ENCODE peak calls at places on chromosomes 13 and 19, in seven cellular contexts. One of them, this sample, is unnamed.

GRCh38 chr13:68009546-68009945 is 779.4 kb upstream of the PCDH9 start:
- DNase-seq in cardiac muscle cell: no peak
- DNase-seq in astrocyte: no peak
- DNase-seq in ascending aorta: no peak
- DNase-seq in transverse colon: no peak
- DNase-seq in psoas muscle: no peak
- DNase-seq in fibroblast of lung: no peak
- DNase-seq in this sample: no peak

GRCh38 chr19:54481326-54481930 is 8.3 kb upstream of the CDC42EP5 start:
- DNase-seq in ascending aorta: no peak
- DNase-seq in fibroblast of lung: peak
- DNase-seq in cardiac muscle cell: peak
- DNase-seq in transverse colon: no peak
- DNase-seq in psoas muscle: no peak
- DNase-seq in astrocyte: no peak
- DNase-seq in this sample: no peak

GRCh38 chr13:27622102-27622820 is 569 bp downstream of the POLR1D start:
- DNase-seq in fibroblast of lung: peak
- DNase-seq in astrocyte: peak
- DNase-seq in transverse colon: peak
- DNase-seq in cardiac muscle cell: no peak
- DNase-seq in psoas muscle: no peak
- DNase-seq in ascending aorta: no peak
- DNase-seq in this sample: no peak

GRCh38 chr19:50449236-50449899 is 16.7 kb downstream of the MYBPC2 start:
- DNase-seq in cardiac muscle cell: no peak
- DNase-seq in psoas muscle: peak
- DNase-seq in transverse colon: no peak
- DNase-seq in ascending aorta: no peak
- DNase-seq in fibroblast of lung: no peak
- DNase-seq in astrocyte: no peak
- DNase-seq in this sample: no peak

GRCh38 chr19:6530385-6531162 is at the start of gene TNFSF9:
- DNase-seq in astrocyte: peak
- DNase-seq in ascending aorta: peak
- DNase-seq in fibroblast of lung: peak
- DNase-seq in cardiac muscle cell: peak
- DNase-seq in psoas muscle: peak
- DNase-seq in transverse colon: peak
- DNase-seq in this sample: peak

GRCh38 chr19:50460161-50460765 is 16.0 kb upstream of the EMC10 start:
- DNase-seq in ascending aorta: no peak
- DNase-seq in cardiac muscle cell: peak
- DNase-seq in transverse colon: no peak
- DNase-seq in astrocyte: peak
- DNase-seq in fibroblast of lung: peak
- DNase-seq in psoas muscle: no peak
- DNase-seq in this sample: peak

GRCh38 chr19:49818691-49819331 is 722 bp downstream of the MED25 start:
- DNase-seq in ascending aorta: no peak
- DNase-seq in fibroblast of lung: no peak
- DNase-seq in transverse colon: no peak
- DNase-seq in cardiac muscle cell: no peak
- DNase-seq in astrocyte: no peak
- DNase-seq in psoas muscle: no peak
- DNase-seq in this sample: no peak

GRCh38 chr19:42273407-42274064 is 4.5 kb downstream of the CIC start:
- DNase-seq in psoas muscle: no peak
- DNase-seq in astrocyte: no peak
- DNase-seq in transverse colon: no peak
- DNase-seq in cardiac muscle cell: no peak
- DNase-seq in fibroblast of lung: no peak
- DNase-seq in ascending aorta: peak
- DNase-seq in this sample: no peak

GRCh38 chr19:10800488-10800887 is 35.5 kb downstream of the TMED1 start:
- DNase-seq in psoas muscle: no peak
- DNase-seq in ascending aorta: no peak
- DNase-seq in transverse colon: no peak
- DNase-seq in fibroblast of lung: no peak
- DNase-seq in cardiac muscle cell: peak
- DNase-seq in astrocyte: no peak
- DNase-seq in this sample: no peak

GRCh38 chr19:13100031-13100588 is 2.5 kb downstream of the LYL1 start:
- DNase-seq in fibroblast of lung: no peak
- DNase-seq in astrocyte: no peak
- DNase-seq in cardiac muscle cell: no peak
- DNase-seq in psoas muscle: no peak
- DNase-seq in ascending aorta: peak
- DNase-seq in transverse colon: no peak
- DNase-seq in this sample: no peak

GRCh38 chr19:43308244-43308815 is 39.0 kb upstream of the PSG9 start:
- DNase-seq in ascending aorta: no peak
- DNase-seq in fibroblast of lung: no peak
- DNase-seq in transverse colon: no peak
- DNase-seq in psoas muscle: no peak
- DNase-seq in astrocyte: no peak
- DNase-seq in cardiac muscle cell: no peak
- DNase-seq in this sample: no peak

GRCh38 chr13:52414963-52415362 is 9.0 kb upstream of the THSD1 start:
- DNase-seq in ascending aorta: no peak
- DNase-seq in astrocyte: peak
- DNase-seq in fibroblast of lung: peak
- DNase-seq in transverse colon: no peak
- DNase-seq in psoas muscle: no peak
- DNase-seq in cardiac muscle cell: peak
- DNase-seq in this sample: peak

GRCh38 chr19:35264281-35265125 is 4.3 kb upstream of the USF2 start:
- DNase-seq in transverse colon: peak
- DNase-seq in psoas muscle: peak
- DNase-seq in fibroblast of lung: no peak
- DNase-seq in ascending aorta: peak
- DNase-seq in astrocyte: no peak
- DNase-seq in cardiac muscle cell: no peak
- DNase-seq in this sample: no peak

GRCh38 chr13:63855457-63856118 is 2439.9 kb upstream of the PCDH20 start:
- DNase-seq in fibroblast of lung: no peak
- DNase-seq in psoas muscle: no peak
- DNase-seq in cardiac muscle cell: no peak
- DNase-seq in ascending aorta: no peak
- DNase-seq in transverse colon: no peak
- DNase-seq in astrocyte: no peak
- DNase-seq in this sample: no peak

GRCh38 chr19:43467730-43468129 is 2.3 kb upstream of the LYPD3 start:
- DNase-seq in psoas muscle: no peak
- DNase-seq in transverse colon: no peak
- DNase-seq in cardiac muscle cell: peak
- DNase-seq in astrocyte: peak
- DNase-seq in fibroblast of lung: peak
- DNase-seq in ascending aorta: no peak
- DNase-seq in this sample: peak

GRCh38 chr19:40266111-40266510 is 19.0 kb downstream of the AKT2 start:
- DNase-seq in cardiac muscle cell: no peak
- DNase-seq in psoas muscle: peak
- DNase-seq in astrocyte: no peak
- DNase-seq in ascending aorta: no peak
- DNase-seq in fibroblast of lung: no peak
- DNase-seq in transverse colon: no peak
- DNase-seq in this sample: no peak

GRCh38 chr13:26502826-26503225 is 54.7 kb upstream of the WASF3 start:
- DNase-seq in psoas muscle: peak
- DNase-seq in cardiac muscle cell: peak
- DNase-seq in ascending aorta: no peak
- DNase-seq in astrocyte: peak
- DNase-seq in fibroblast of lung: peak
- DNase-seq in transverse colon: no peak
- DNase-seq in this sample: peak

GRCh38 chr13:95509521-95510315 is 42.8 kb upstream of the CLDN10 start:
- DNase-seq in ascending aorta: no peak
- DNase-seq in transverse colon: no peak
- DNase-seq in astrocyte: peak
- DNase-seq in cardiac muscle cell: peak
- DNase-seq in psoas muscle: no peak
- DNase-seq in fibroblast of lung: no peak
- DNase-seq in this sample: peak

GRCh38 chr13:43908156-43909126 is 28.7 kb downstream of the LACC1 start:
- DNase-seq in psoas muscle: no peak
- DNase-seq in astrocyte: peak
- DNase-seq in cardiac muscle cell: peak
- DNase-seq in fibroblast of lung: peak
- DNase-seq in transverse colon: no peak
- DNase-seq in ascending aorta: no peak
- DNase-seq in this sample: peak

GRCh38 chr13:20360041-20360491 is 127.9 kb upstream of the GJB6 start:
- DNase-seq in psoas muscle: no peak
- DNase-seq in astrocyte: peak
- DNase-seq in fibroblast of lung: peak
- DNase-seq in cardiac muscle cell: peak
- DNase-seq in transverse colon: no peak
- DNase-seq in ascending aorta: no peak
- DNase-seq in this sample: peak

GRCh38 chr13:69585656-69586055 is 522.0 kb upstream of the ATXN8OS start:
- DNase-seq in astrocyte: no peak
- DNase-seq in ascending aorta: no peak
- DNase-seq in transverse colon: no peak
- DNase-seq in cardiac muscle cell: no peak
- DNase-seq in fibroblast of lung: no peak
- DNase-seq in psoas muscle: no peak
- DNase-seq in this sample: no peak
- TF ChIP-seq CTCF in astrocyte: no peak
- TF ChIP-seq CTCF in ascending aorta: no peak
- TF ChIP-seq CTCF in transverse colon: no peak
- TF ChIP-seq CTCF in cardiac muscle cell: no peak
- TF ChIP-seq CTCF in fibroblast of lung: no peak
- TF ChIP-seq CTCF in psoas muscle: no peak
- TF ChIP-seq CTCF in this sample: no peak

GRCh38 chr19:18160792-18161690 is 8.1 kb downstream of the PIK3R2 start:
- DNase-seq in ascending aorta: peak
- DNase-seq in psoas muscle: peak
- DNase-seq in cardiac muscle cell: peak
- DNase-seq in fibroblast of lung: peak
- DNase-seq in astrocyte: no peak
- DNase-seq in transverse colon: peak
- DNase-seq in this sample: no peak

GRCh38 chr19:18159810-18160209 is 6.8 kb downstream of the PIK3R2 start:
- DNase-seq in transverse colon: no peak
- DNase-seq in fibroblast of lung: no peak
- DNase-seq in psoas muscle: no peak
- DNase-seq in astrocyte: no peak
- DNase-seq in cardiac muscle cell: no peak
- DNase-seq in ascending aorta: no peak
- DNase-seq in this sample: no peak

GRCh38 chr19:18158471-18158870 is 5.5 kb downstream of the PIK3R2 start:
- DNase-seq in ascending aorta: no peak
- DNase-seq in astrocyte: no peak
- DNase-seq in cardiac muscle cell: no peak
- DNase-seq in fibroblast of lung: no peak
- DNase-seq in transverse colon: no peak
- DNase-seq in psoas muscle: no peak
- DNase-seq in this sample: no peak

GRCh38 chr19:18161691-18162039 is 8.7 kb downstream of the PIK3R2 start:
- DNase-seq in cardiac muscle cell: no peak
- DNase-seq in astrocyte: no peak
- DNase-seq in fibroblast of lung: no peak
- DNase-seq in transverse colon: no peak
- DNase-seq in ascending aorta: no peak
- DNase-seq in psoas muscle: no peak
- DNase-seq in this sample: no peak

DNA sequence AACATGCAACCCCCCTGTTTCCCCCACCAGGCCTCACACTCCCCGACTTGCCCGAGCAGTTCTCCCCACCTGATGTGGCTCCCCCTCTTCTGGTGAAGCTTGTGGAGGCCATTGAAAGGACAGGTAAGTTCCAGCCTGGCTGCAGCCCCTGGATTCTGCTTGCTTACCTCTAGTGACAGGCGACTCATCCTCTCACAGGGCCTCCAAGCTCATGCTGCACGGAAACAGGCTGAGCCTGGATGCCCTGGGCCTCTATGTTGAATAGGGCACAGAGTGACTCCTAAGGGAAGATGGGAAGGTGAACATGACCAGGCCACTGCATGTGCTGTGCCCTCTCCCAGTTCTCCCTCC is 7.5 kb downstream of the PIK3R2 start:
- DNase-seq in ascending aorta: no peak
- DNase-seq in cardiac muscle cell: no peak
- DNase-seq in transverse colon: no peak
- DNase-seq in astrocyte: no peak
- DNase-seq in psoas muscle: no peak
- DNase-seq in fibroblast of lung: no peak
- DNase-seq in this sample: no peak
- H3K27ac ChIP-seq in ascending aorta: peak
- H3K27ac ChIP-seq in cardiac muscle cell: no peak
- H3K27ac ChIP-seq in transverse colon: peak
- H3K27ac ChIP-seq in astrocyte: no peak
- H3K27ac ChIP-seq in psoas muscle: peak
- H3K27ac ChIP-seq in fibroblast of lung: no peak
- H3K27ac ChIP-seq in this sample: no peak

DNA sequence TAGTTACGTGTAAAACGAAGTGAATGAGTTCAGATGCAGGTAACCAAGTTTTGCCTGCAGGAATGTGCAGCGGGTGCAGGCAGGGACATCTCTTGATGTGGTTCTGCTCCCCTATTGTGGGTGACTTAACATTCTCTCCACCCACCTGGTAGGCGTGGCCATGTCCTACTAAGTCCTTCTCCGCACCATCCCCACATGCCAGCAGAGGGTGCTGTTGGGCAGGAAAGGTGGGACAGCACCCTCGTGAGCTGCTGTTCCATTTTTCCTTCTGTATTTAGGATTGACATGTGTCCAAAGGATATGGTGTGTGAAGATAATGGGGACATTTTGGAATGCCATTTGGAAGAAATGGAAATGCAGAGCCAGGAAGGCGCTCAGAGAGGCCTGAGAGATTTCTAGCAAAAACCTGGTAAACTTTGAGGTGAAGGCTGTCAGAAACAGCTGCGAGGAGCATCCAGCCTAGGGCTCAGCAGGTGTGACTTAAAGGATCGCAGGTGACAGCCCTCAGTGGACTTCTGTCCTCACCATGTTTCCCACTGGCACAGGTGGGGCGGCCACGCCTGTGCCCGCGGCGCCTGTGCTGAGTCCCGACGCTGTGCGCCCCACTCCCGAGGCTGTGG is 26.2 kb upstream of the MCF2L start:
- DNase-seq in psoas muscle: peak
- DNase-seq in fibroblast of lung: peak
- DNase-seq in ascending aorta: peak
- DNase-seq in astrocyte: peak
- DNase-seq in cardiac muscle cell: peak
- DNase-seq in transverse colon: peak
- DNase-seq in this sample: peak
- H3K4me3 ChIP-seq in psoas muscle: peak
- H3K4me3 ChIP-seq in fibroblast of lung: peak
- H3K4me3 ChIP-seq in ascending aorta: peak
- H3K4me3 ChIP-seq in astrocyte: peak
- H3K4me3 ChIP-seq in cardiac muscle cell: peak
- H3K4me3 ChIP-seq in transverse colon: peak
- H3K4me3 ChIP-seq in this sample: peak

DNA sequence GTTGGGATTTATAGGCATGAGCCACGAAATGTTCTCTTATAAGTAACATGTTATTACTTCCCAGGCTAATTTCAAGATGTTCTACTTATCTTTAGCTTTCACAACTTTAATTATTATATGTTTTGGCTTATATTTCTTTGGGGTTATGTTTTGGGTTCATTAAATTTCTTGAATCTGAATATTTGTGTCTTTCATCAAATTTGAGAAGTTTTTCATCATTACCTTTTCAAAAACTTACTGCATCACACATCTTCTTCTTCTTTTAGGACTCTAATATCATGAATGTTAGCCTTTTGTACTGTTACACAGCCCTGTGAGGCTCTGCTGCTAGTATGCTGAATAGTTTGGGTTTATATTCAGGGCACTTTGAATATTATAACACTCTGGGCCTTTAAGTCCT is 9.7 kb upstream of the ZNF266 start:
- DNase-seq in transverse colon: no peak
- DNase-seq in cardiac muscle cell: no peak
- DNase-seq in fibroblast of lung: no peak
- DNase-seq in astrocyte: no peak
- DNase-seq in ascending aorta: no peak
- DNase-seq in psoas muscle: no peak
- DNase-seq in this sample: no peak
- TF ChIP-seq CTCF in transverse colon: no peak
- TF ChIP-seq CTCF in cardiac muscle cell: no peak
- TF ChIP-seq CTCF in fibroblast of lung: no peak
- TF ChIP-seq CTCF in astrocyte: no peak
- TF ChIP-seq CTCF in ascending aorta: no peak
- TF ChIP-seq CTCF in psoas muscle: no peak
- TF ChIP-seq CTCF in this sample: no peak

This sample was measured in brain microvascular endothelial cell.